ENCODE peak calls at places on chromosomes 6 and 20, in five cellular contexts. N is lower lobe of right lung, V is K562, M is neural progenitor cell, Z is ovary. W is an unnamed sample.

GRCh38 chr6:5325173-5325572 is 63.9 kb downstream of the FARS2 start:
- DNase-seq in V (no peak), Z (no peak), N (no peak), M (no peak), W (no peak)

GRCh38 chr6:168370310-168370991 is 50.9 kb upstream of the DACT2 start:
- DNase-seq in Z (peak), N (peak), V (peak), M (peak), W (peak)

GRCh38 chr6:41894366-41895299 is 542 bp downstream of the USP49 start:
- DNase-seq in Z (no peak), V (peak), M (peak), N (no peak), W (peak)

GRCh38 chr6:14849224-14849623 is 396.6 kb upstream of the JARID2 start:
- DNase-seq in N (no peak), Z (no peak), M (peak), V (no peak), W (no peak)

GRCh38 chr20:63639093-63639860 is 12.4 kb upstream of the GMEB2 start:
- DNase-seq in Z (no peak), M (no peak), V (no peak), N (peak), W (no peak)

GRCh38 chr6:42349753-42350573 is 101.8 kb downstream of the TRERF1 start:
- DNase-seq in V (no peak), Z (no peak), M (no peak), N (no peak), W (no peak)

GRCh38 chr6:75116946-75117345 is 88.9 kb downstream of the COL12A1 start:
- DNase-seq in N (no peak), Z (no peak), V (no peak), M (no peak), W (no peak)

GRCh38 chr6:84910881-84911607 is 146.6 kb upstream of the TBX18 start:
- DNase-seq in M (no peak), Z (no peak), V (no peak), N (no peak), W (no peak)

GRCh38 chr6:114342826-114343781 is at the start of gene HS3ST5:
- DNase-seq in V (peak), Z (no peak), M (peak), N (peak), W (peak)
- TF ChIP-seq CTCF in V (no peak), Z (no peak), M (peak), N (peak), W (peak)

DNA sequence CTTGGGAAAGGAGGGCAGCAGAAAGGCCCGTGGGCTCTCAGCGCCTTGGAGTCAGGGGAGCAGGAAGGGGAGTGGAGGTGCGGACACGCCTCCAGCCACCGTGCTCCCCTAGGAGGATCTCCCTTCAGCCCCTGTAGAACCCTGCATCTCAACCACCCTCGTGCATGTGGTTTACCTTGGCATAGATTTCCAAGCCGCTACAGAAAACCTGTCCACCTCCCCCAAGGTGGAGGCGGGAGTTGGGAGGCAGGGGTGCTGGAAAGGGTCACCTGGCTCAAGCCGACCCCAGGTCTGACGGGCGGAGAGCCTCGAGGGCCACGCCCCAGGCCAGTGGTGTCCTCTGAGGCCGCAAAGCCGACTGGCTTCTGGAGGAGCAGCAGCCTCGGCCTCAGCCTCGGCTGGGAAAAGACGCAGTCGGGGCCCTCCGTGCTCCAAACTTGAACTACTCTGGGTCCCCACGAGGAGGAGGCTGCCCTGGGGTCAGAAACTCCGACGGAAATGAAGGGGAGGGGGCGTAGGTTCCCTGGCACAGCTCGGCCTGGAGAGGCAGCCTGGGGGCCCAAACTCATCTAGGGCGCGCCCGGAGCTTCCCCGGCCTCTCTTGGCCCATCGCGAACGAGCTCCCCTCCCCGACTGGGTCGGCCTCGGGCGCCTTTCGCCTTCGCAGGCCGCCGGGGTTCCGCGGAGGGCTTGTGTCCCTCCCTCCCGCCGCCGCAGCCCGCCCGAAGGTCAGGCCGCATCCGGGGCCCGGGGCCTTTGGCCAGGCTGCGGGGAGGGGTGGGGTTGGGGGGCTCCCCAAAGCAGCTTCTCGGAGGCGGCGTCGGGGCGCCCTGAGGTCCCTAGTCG is 6.3 kb upstream of the FOXF2 start:
- DNase-seq in N (no peak), V (no peak), M (peak), Z (no peak), W (peak)
- H3K27ac ChIP-seq in N (peak), V (no peak), M (no peak), Z (no peak), W (no peak)

GRCh38 chr20:1722513-1723050 is 65.0 kb upstream of the SIRPG start:
- DNase-seq in V (no peak), M (no peak), N (no peak), Z (no peak), W (no peak)
- TF ChIP-seq CTCF in V (no peak), M (no peak), N (no peak), Z (no peak), W (no peak)

GRCh38 chr6:131063764-131064272 is 773 bp upstream of the EPB41L2 start:
- DNase-seq in N (no peak), Z (peak), M (peak), V (no peak), W (no peak)
- H3K27ac ChIP-seq in N (peak), Z (peak), M (no peak), V (peak), W (no peak)

GRCh38 chr6:39867592-39867991 is 66.7 kb downstream of the MOCS1 start:
- DNase-seq in Z (no peak), N (no peak), V (no peak), M (no peak), W (peak)
- TF ChIP-seq CTCF in Z (no peak), N (no peak), V (peak), M (no peak), W (peak)

GRCh38 chr20:51495921-51496545 is 46.5 kb downstream of the NFATC2 start:
- DNase-seq in V (no peak), N (no peak), M (no peak), Z (no peak), W (no peak)
- H3K27ac ChIP-seq in V (no peak), N (no peak), M (no peak), Z (no peak), W (no peak)

W was measured in H9.